ENCODE peak calls at places on chromosomes 7 and 10, in nine cellular contexts. One of them, this sample, is unnamed.

GRCh38 chr10:117442944-117443676 is 67.9 kb upstream of the PDZD8 start:
- DNase-seq in NB4: peak
- DNase-seq in retinal pigment epithelial cell: peak
- DNase-seq in SJSA1: peak
- DNase-seq in A549: peak
- DNase-seq in adipocyte: peak
- DNase-seq in PC-9: peak
- DNase-seq in fibroblast of pulmonary artery: peak
- DNase-seq in hepatocyte: peak
- DNase-seq in this sample: peak

GRCh38 chr10:124156524-124157225 is 63.3 kb upstream of the CHST15 start:
- DNase-seq in NB4: no peak
- DNase-seq in retinal pigment epithelial cell: no peak
- DNase-seq in SJSA1: no peak
- DNase-seq in A549: no peak
- DNase-seq in adipocyte: no peak
- DNase-seq in PC-9: no peak
- DNase-seq in fibroblast of pulmonary artery: no peak
- DNase-seq in hepatocyte: no peak
- DNase-seq in this sample: no peak

GRCh38 chr10:79348640-79348988 is 1.3 kb downstream of the PPIF start:
- DNase-seq in NB4: no peak
- DNase-seq in retinal pigment epithelial cell: no peak
- DNase-seq in SJSA1: no peak
- DNase-seq in A549: no peak
- DNase-seq in adipocyte: peak
- DNase-seq in PC-9: no peak
- DNase-seq in fibroblast of pulmonary artery: peak
- DNase-seq in hepatocyte: no peak
- DNase-seq in this sample: no peak

GRCh38 chr10:31769564-31769963 is 159.1 kb downstream of the ARHGAP12 start:
- DNase-seq in NB4: no peak
- DNase-seq in retinal pigment epithelial cell: no peak
- DNase-seq in SJSA1: no peak
- DNase-seq in A549: no peak
- DNase-seq in adipocyte: peak
- DNase-seq in PC-9: no peak
- DNase-seq in fibroblast of pulmonary artery: peak
- DNase-seq in hepatocyte: no peak
- DNase-seq in this sample: no peak

GRCh38 chr7:12321248-12321647 is 82.4 kb downstream of the VWDE start:
- DNase-seq in NB4: no peak
- DNase-seq in retinal pigment epithelial cell: no peak
- DNase-seq in SJSA1: no peak
- DNase-seq in A549: no peak
- DNase-seq in adipocyte: peak
- DNase-seq in PC-9: no peak
- DNase-seq in fibroblast of pulmonary artery: no peak
- DNase-seq in hepatocyte: no peak
- DNase-seq in this sample: no peak

GRCh38 chr7:16411391-16411790 is 9.9 kb downstream of the CRPPA start:
- DNase-seq in NB4: no peak
- DNase-seq in retinal pigment epithelial cell: no peak
- DNase-seq in SJSA1: peak
- DNase-seq in A549: no peak
- DNase-seq in adipocyte: no peak
- DNase-seq in PC-9: no peak
- DNase-seq in fibroblast of pulmonary artery: no peak
- DNase-seq in hepatocyte: no peak
- DNase-seq in this sample: no peak

GRCh38 chr7:68511281-68511680 is 1087.0 kb upstream of the AUTS2 start:
- DNase-seq in NB4: no peak
- DNase-seq in retinal pigment epithelial cell: peak
- DNase-seq in SJSA1: no peak
- DNase-seq in A549: no peak
- DNase-seq in adipocyte: no peak
- DNase-seq in PC-9: no peak
- DNase-seq in fibroblast of pulmonary artery: no peak
- DNase-seq in hepatocyte: no peak
- DNase-seq in this sample: no peak

GRCh38 chr7:137488038-137488437 is 144.5 kb upstream of the PTN start:
- DNase-seq in NB4: no peak
- DNase-seq in retinal pigment epithelial cell: no peak
- DNase-seq in SJSA1: no peak
- DNase-seq in A549: no peak
- DNase-seq in adipocyte: peak
- DNase-seq in PC-9: no peak
- DNase-seq in fibroblast of pulmonary artery: peak
- DNase-seq in hepatocyte: no peak
- DNase-seq in this sample: no peak

GRCh38 chr10:26463986-26464385 is 25.8 kb downstream of the APBB1IP start:
- DNase-seq in NB4: no peak
- DNase-seq in retinal pigment epithelial cell: no peak
- DNase-seq in SJSA1: no peak
- DNase-seq in A549: no peak
- DNase-seq in adipocyte: no peak
- DNase-seq in PC-9: no peak
- DNase-seq in fibroblast of pulmonary artery: no peak
- DNase-seq in hepatocyte: no peak
- DNase-seq in this sample: no peak

GRCh38 chr7:55140221-55140980 is 121.6 kb downstream of the EGFR start:
- DNase-seq in NB4: no peak
- DNase-seq in retinal pigment epithelial cell: peak
- DNase-seq in SJSA1: no peak
- DNase-seq in A549: no peak
- DNase-seq in adipocyte: peak
- DNase-seq in PC-9: no peak
- DNase-seq in fibroblast of pulmonary artery: peak
- DNase-seq in hepatocyte: peak
- DNase-seq in this sample: peak

GRCh38 chr10:69179089-69179742 is 818 bp upstream of the SUPV3L1 start:
- DNase-seq in NB4: no peak
- DNase-seq in retinal pigment epithelial cell: no peak
- DNase-seq in SJSA1: no peak
- DNase-seq in A549: peak
- DNase-seq in adipocyte: no peak
- DNase-seq in PC-9: no peak
- DNase-seq in fibroblast of pulmonary artery: no peak
- DNase-seq in hepatocyte: peak
- DNase-seq in this sample: no peak

GRCh38 chr7:13117103-13117502 is 429.7 kb downstream of the ARL4A start:
- DNase-seq in NB4: peak
- DNase-seq in retinal pigment epithelial cell: no peak
- DNase-seq in SJSA1: no peak
- DNase-seq in A549: peak
- DNase-seq in adipocyte: peak
- DNase-seq in PC-9: no peak
- DNase-seq in fibroblast of pulmonary artery: peak
- DNase-seq in hepatocyte: no peak
- DNase-seq in this sample: no peak

GRCh38 chr7:69773535-69774225 is 175.4 kb downstream of the AUTS2 start:
- DNase-seq in NB4: no peak
- DNase-seq in retinal pigment epithelial cell: no peak
- DNase-seq in SJSA1: no peak
- DNase-seq in A549: peak
- DNase-seq in adipocyte: no peak
- DNase-seq in PC-9: no peak
- DNase-seq in fibroblast of pulmonary artery: no peak
- DNase-seq in hepatocyte: no peak
- DNase-seq in this sample: no peak

GRCh38 chr10:58608356-58608755 is 95.7 kb downstream of the BICC1 start:
- DNase-seq in NB4: no peak
- DNase-seq in retinal pigment epithelial cell: no peak
- DNase-seq in SJSA1: no peak
- DNase-seq in A549: no peak
- DNase-seq in adipocyte: peak
- DNase-seq in PC-9: no peak
- DNase-seq in fibroblast of pulmonary artery: peak
- DNase-seq in hepatocyte: no peak
- DNase-seq in this sample: no peak

GRCh38 chr10:97500297-97500575 is 1.5 kb downstream of the UBTD1 start:
- DNase-seq in NB4: no peak
- DNase-seq in retinal pigment epithelial cell: no peak
- DNase-seq in SJSA1: no peak
- DNase-seq in A549: no peak
- DNase-seq in adipocyte: no peak
- DNase-seq in PC-9: no peak
- DNase-seq in fibroblast of pulmonary artery: no peak
- DNase-seq in hepatocyte: no peak
- DNase-seq in this sample: no peak
- H3K4me3 ChIP-seq in NB4: peak
- H3K4me3 ChIP-seq in retinal pigment epithelial cell: peak
- H3K4me3 ChIP-seq in SJSA1: no peak
- H3K4me3 ChIP-seq in A549: peak
- H3K4me3 ChIP-seq in adipocyte: peak
- H3K4me3 ChIP-seq in PC-9: peak
- H3K4me3 ChIP-seq in fibroblast of pulmonary artery: peak
- H3K4me3 ChIP-seq in hepatocyte: peak
- H3K4me3 ChIP-seq in this sample: peak

DNA sequence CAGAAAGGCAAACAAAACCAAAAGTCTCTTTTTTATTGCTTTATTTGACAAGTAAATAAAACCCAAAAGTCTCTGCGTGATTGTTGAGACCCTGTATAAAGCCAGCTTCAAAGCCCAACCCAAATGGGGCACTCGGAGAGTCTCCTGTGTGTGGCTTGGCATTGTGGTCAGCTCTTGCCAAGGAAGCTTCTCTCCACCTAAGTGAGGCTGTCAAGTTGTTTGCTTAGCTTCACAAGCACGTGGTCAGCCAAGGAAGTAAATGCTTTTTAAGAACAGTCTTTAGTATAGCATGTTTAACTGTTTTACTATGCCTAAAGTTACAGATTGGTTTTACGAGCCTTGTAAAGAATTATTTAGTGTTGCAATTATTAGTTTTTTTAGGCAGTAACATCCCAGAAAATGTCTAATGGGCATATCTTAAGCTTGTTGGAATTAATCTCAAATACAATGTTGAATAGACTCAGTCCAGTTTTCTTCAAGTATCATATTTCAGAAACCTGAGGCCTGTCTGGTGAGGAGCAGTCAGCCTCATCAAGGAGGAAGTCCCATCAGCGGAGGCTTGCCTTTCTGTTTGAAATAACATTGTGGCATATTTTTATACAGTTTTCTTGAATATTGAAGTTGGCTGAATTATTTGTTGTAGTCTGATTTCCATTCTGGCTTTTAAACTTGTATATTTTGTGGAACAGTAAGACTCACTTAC is 144.3 kb downstream of the ANKRD30A start:
- DNase-seq in NB4: no peak
- DNase-seq in retinal pigment epithelial cell: no peak
- DNase-seq in SJSA1: no peak
- DNase-seq in A549: no peak
- DNase-seq in adipocyte: no peak
- DNase-seq in PC-9: no peak
- DNase-seq in fibroblast of pulmonary artery: no peak
- DNase-seq in hepatocyte: no peak
- DNase-seq in this sample: no peak
- H3K4me3 ChIP-seq in NB4: no peak
- H3K4me3 ChIP-seq in retinal pigment epithelial cell: no peak
- H3K4me3 ChIP-seq in SJSA1: no peak
- H3K4me3 ChIP-seq in A549: no peak
- H3K4me3 ChIP-seq in adipocyte: no peak
- H3K4me3 ChIP-seq in PC-9: no peak
- H3K4me3 ChIP-seq in fibroblast of pulmonary artery: no peak
- H3K4me3 ChIP-seq in hepatocyte: no peak
- H3K4me3 ChIP-seq in this sample: no peak

GRCh38 chr7:99104631-99105030 is 39.3 kb downstream of the SMURF1 start:
- DNase-seq in NB4: no peak
- DNase-seq in retinal pigment epithelial cell: no peak
- DNase-seq in SJSA1: no peak
- DNase-seq in A549: no peak
- DNase-seq in adipocyte: no peak
- DNase-seq in PC-9: no peak
- DNase-seq in fibroblast of pulmonary artery: no peak
- DNase-seq in hepatocyte: no peak
- DNase-seq in this sample: no peak

GRCh38 chr7:99108615-99109014 is 35.3 kb downstream of the SMURF1 start:
- DNase-seq in NB4: no peak
- DNase-seq in retinal pigment epithelial cell: no peak
- DNase-seq in SJSA1: no peak
- DNase-seq in A549: no peak
- DNase-seq in adipocyte: peak
- DNase-seq in PC-9: no peak
- DNase-seq in fibroblast of pulmonary artery: peak
- DNase-seq in hepatocyte: no peak
- DNase-seq in this sample: no peak

GRCh38 chr7:99105756-99106155 is 38.2 kb downstream of the SMURF1 start:
- DNase-seq in NB4: no peak
- DNase-seq in retinal pigment epithelial cell: no peak
- DNase-seq in SJSA1: no peak
- DNase-seq in A549: no peak
- DNase-seq in adipocyte: no peak
- DNase-seq in PC-9: no peak
- DNase-seq in fibroblast of pulmonary artery: no peak
- DNase-seq in hepatocyte: no peak
- DNase-seq in this sample: no peak

GRCh38 chr7:99106411-99106810 is 37.5 kb downstream of the SMURF1 start:
- DNase-seq in NB4: no peak
- DNase-seq in retinal pigment epithelial cell: no peak
- DNase-seq in SJSA1: no peak
- DNase-seq in A549: no peak
- DNase-seq in adipocyte: no peak
- DNase-seq in PC-9: no peak
- DNase-seq in fibroblast of pulmonary artery: no peak
- DNase-seq in hepatocyte: no peak
- DNase-seq in this sample: no peak

DNA sequence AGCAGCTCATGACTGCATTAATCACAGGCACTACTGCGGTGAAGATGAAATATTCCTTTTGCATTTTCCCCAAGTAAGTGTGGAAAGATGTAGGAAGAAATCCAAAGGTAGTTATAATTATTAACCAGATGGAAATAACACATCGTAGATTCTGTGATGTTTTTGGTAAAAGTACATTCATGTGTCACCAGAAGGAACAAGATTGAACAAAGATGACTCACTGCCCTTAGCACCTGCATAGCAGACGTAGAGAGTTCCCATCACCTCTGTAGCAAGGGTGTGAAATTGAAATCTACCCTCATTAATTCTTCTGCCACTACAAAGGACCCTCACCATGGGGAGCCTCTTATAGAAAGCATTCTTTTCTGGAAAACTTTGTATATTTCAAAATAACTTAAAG is 37.0 kb downstream of the SMURF1 start:
- DNase-seq in NB4: no peak
- DNase-seq in retinal pigment epithelial cell: no peak
- DNase-seq in SJSA1: no peak
- DNase-seq in A549: no peak
- DNase-seq in adipocyte: no peak
- DNase-seq in PC-9: no peak
- DNase-seq in fibroblast of pulmonary artery: no peak
- DNase-seq in hepatocyte: no peak
- DNase-seq in this sample: peak
- H3K4me3 ChIP-seq in NB4: no peak
- H3K4me3 ChIP-seq in retinal pigment epithelial cell: no peak
- H3K4me3 ChIP-seq in SJSA1: no peak
- H3K4me3 ChIP-seq in A549: no peak
- H3K4me3 ChIP-seq in adipocyte: no peak
- H3K4me3 ChIP-seq in PC-9: no peak
- H3K4me3 ChIP-seq in fibroblast of pulmonary artery: no peak
- H3K4me3 ChIP-seq in hepatocyte: no peak
- H3K4me3 ChIP-seq in this sample: no peak

GRCh38 chr10:46266506-46266985 is 20.3 kb upstream of the ANTXRL start:
- DNase-seq in NB4: peak
- DNase-seq in retinal pigment epithelial cell: no peak
- DNase-seq in SJSA1: no peak
- DNase-seq in A549: no peak
- DNase-seq in adipocyte: no peak
- DNase-seq in PC-9: no peak
- DNase-seq in fibroblast of pulmonary artery: no peak
- DNase-seq in hepatocyte: no peak
- DNase-seq in this sample: no peak
- H3K4me3 ChIP-seq in NB4: no peak
- H3K4me3 ChIP-seq in retinal pigment epithelial cell: no peak
- H3K4me3 ChIP-seq in SJSA1: no peak
- H3K4me3 ChIP-seq in A549: no peak
- H3K4me3 ChIP-seq in adipocyte: no peak
- H3K4me3 ChIP-seq in PC-9: no peak
- H3K4me3 ChIP-seq in fibroblast of pulmonary artery: no peak
- H3K4me3 ChIP-seq in hepatocyte: no peak
- H3K4me3 ChIP-seq in this sample: no peak

This sample was measured in kidney epithelial cell.